ENCODE peak calls at places on chromosomes 6 and 20, in four cellular contexts. H is GM13976, A is skeletal muscle cell, O is adipocyte. M is an unnamed sample.

GRCh38 chr20:34579191-34579661 is 20.7 kb downstream of the MAP1LC3A start:
- DNase-seq in H (no peak), A (peak; percentile 39), O (peak; percentile 91), M (no peak)

GRCh38 chr6:146916435-146917015 is 287.7 kb upstream of the STXBP5 start:
- DNase-seq in H (no peak), A (no peak), O (no peak), M (no peak)

GRCh38 chr20:36400901-36401300 is 94.8 kb downstream of the DLGAP4 start:
- DNase-seq in H (no peak), A (no peak), O (no peak), M (no peak)

GRCh38 chr20:4813076-4813838 is 91.5 kb downstream of the PRND start:
- DNase-seq in H (peak; percentile 81), A (no peak), O (no peak), M (no peak)

GRCh38 chr20:44615876-44616603 is 33.7 kb downstream of the PKIG start:
- DNase-seq in H (peak; percentile 30), A (no peak), O (no peak), M (no peak)

GRCh38 chr6:89887452-89888137 is 6.7 kb upstream of the GJA10 start:
- DNase-seq in H (peak; percentile 28), A (no peak), O (no peak), M (no peak)

GRCh38 chr20:51402201-51402600 is 140.3 kb downstream of the NFATC2 start:
- DNase-seq in H (no peak), A (no peak), O (no peak), M (peak; percentile 49)

GRCh38 chr6:31474871-31475286 is 23.1 kb upstream of the MICB start:
- DNase-seq in H (no peak), A (no peak), O (no peak), M (no peak)

GRCh38 chr20:54115172-54115854 is 44.9 kb upstream of the BCAS1 start:
- DNase-seq in H (no peak), A (no peak), O (no peak), M (no peak)

GRCh38 chr20:37347891-37348642 is 2.1 kb downstream of the SRC start:
- DNase-seq in H (no peak), A (no peak), O (no peak), M (no peak)

GRCh38 chr6:166996406-166996805 is 2.8 kb upstream of the CEP43 start:
- DNase-seq in H (no peak), A (peak; percentile 43), O (peak; percentile 9), M (no peak)

GRCh38 chr6:28725890-28726348 is 197.9 kb downstream of the TRIM27 start:
- DNase-seq in H (no peak), A (no peak), O (peak; percentile 12), M (no peak)

GRCh38 chr6:78243519-78243918 is 590.7 kb downstream of the MEI4 start:
- DNase-seq in H (no peak), A (no peak), O (no peak), M (no peak)

GRCh38 chr6:31900917-31901414 is 920 bp downstream of the ZBTB12 start:
- DNase-seq in H (no peak), A (no peak), O (no peak), M (no peak)

GRCh38 chr6:132812255-132812732 is 2.1 kb upstream of the RPS12 start:
- DNase-seq in H (no peak), A (no peak), O (peak; percentile 57), M (no peak)

GRCh38 chr6:105137388-105137787 is 42.4 kb downstream of the POPDC3 start:
- DNase-seq in H (no peak), A (no peak), O (peak; percentile 44), M (no peak)

GRCh38 chr6:44000164-44000842 is 126.9 kb downstream of the MRPL14 start:
- DNase-seq in H (peak; percentile 73), A (no peak), O (no peak), M (no peak)

GRCh38 chr6:40348591-40348990 is 238.6 kb downstream of the LRFN2 start:
- DNase-seq in H (no peak), A (no peak), O (no peak), M (no peak)

M was measured in GM12864.